ENCODE peak calls at places on chromosomes 11 and 22, in nine cellular contexts. B, D, M, R, P, O, I, X and F are unnamed samples.

GRCh38 chr11:84581083-84581482 is 1046.1 kb downstream of the DLG2 start:
- DNase-seq in B (no peak), D (no peak), M (no peak), R (no peak), P (no peak), O (no peak), I (no peak), X (no peak), F (no peak)

GRCh38 chr22:26399288-26399687 is 29.8 kb upstream of the ASPHD2 start:
- DNase-seq in B (no peak), D (no peak), M (peak), R (no peak), P (no peak), O (no peak), I (no peak), X (no peak), F (no peak)

GRCh38 chr22:23608583-23608982 is 23.5 kb downstream of the DRICH1 start:
- DNase-seq in B (no peak), D (no peak), M (peak), R (no peak), P (no peak), O (peak), I (no peak), X (no peak), F (peak)

GRCh38 chr22:23791737-23792645 is 5.2 kb downstream of the SMARCB1 start:
- DNase-seq in B (no peak), D (no peak), M (no peak), R (no peak), P (peak), O (no peak), I (no peak), X (no peak), F (peak)

GRCh38 chr22:45441158-45441557 is 27.7 kb downstream of the RIBC2 start:
- DNase-seq in B (peak), D (peak), M (peak), R (peak), P (no peak), O (peak), I (peak), X (no peak), F (peak)

GRCh38 chr11:73734996-73735395 is 25.9 kb downstream of the RAB6A start:
- DNase-seq in B (peak), D (no peak), M (peak), R (no peak), P (no peak), O (peak), I (no peak), X (no peak), F (peak)

GRCh38 chr11:78807351-78807750 is 232.7 kb upstream of the NARS2 start:
- DNase-seq in B (no peak), D (no peak), M (no peak), R (no peak), P (no peak), O (no peak), I (no peak), X (no peak), F (no peak)

GRCh38 chr11:93054881-93055280 is 85.4 kb downstream of the MTNR1B start:
- DNase-seq in B (peak), D (no peak), M (peak), R (peak), P (no peak), O (peak), I (no peak), X (no peak), F (peak)

GRCh38 chr22:18000441-18001039 is 23.8 kb downstream of the MICAL3 start:
- DNase-seq in B (no peak), D (no peak), M (peak), R (no peak), P (no peak), O (no peak), I (peak), X (no peak), F (peak)

GRCh38 chr11:61996933-61997332 is 29.5 kb upstream of the FTH1 start:
- DNase-seq in B (no peak), D (no peak), M (no peak), R (no peak), P (no peak), O (no peak), I (no peak), X (peak), F (no peak)

GRCh38 chr11:103525069-103525468 is 415.8 kb downstream of the DYNC2H1 start:
- DNase-seq in B (peak), D (no peak), M (peak), R (peak), P (no peak), O (peak), I (no peak), X (no peak), F (peak)

GRCh38 chr11:59173080-59173963 is 1.4 kb downstream of the DTX4 start:
- DNase-seq in B (no peak), D (peak), M (no peak), R (no peak), P (peak), O (peak), I (peak), X (no peak), F (peak)

GRCh38 chr11:103543456-103543855 is 434.2 kb downstream of the DYNC2H1 start:
- DNase-seq in B (no peak), D (no peak), M (no peak), R (no peak), P (no peak), O (no peak), I (no peak), X (no peak), F (no peak)

GRCh38 chr11:19868871-19869270 is 156.2 kb downstream of the NAV2 start:
- DNase-seq in B (peak), D (no peak), M (no peak), R (peak), P (no peak), O (peak), I (no peak), X (no peak), F (no peak)

GRCh38 chr11:70173018-70173417 is 30.1 kb upstream of the FADD start:
- DNase-seq in B (no peak), D (no peak), M (no peak), R (no peak), P (no peak), O (peak), I (no peak), X (no peak), F (peak)
- TF ChIP-seq CTCF in B (no peak), D (no peak), M (no peak), R (no peak), P (no peak), O (no peak), I (no peak), X (no peak), F (no peak)

GRCh38 chr11:28703371-28703770 is 595.2 kb downstream of the METTL15 start:
- DNase-seq in B (no peak), D (no peak), M (no peak), R (no peak), P (no peak), O (no peak), I (no peak), X (no peak), F (no peak)
- H3K4me3 ChIP-seq in B (no peak), D (no peak), M (no peak), R (no peak), P (no peak), O (no peak), I (no peak), X (no peak), F (no peak)

DNA sequence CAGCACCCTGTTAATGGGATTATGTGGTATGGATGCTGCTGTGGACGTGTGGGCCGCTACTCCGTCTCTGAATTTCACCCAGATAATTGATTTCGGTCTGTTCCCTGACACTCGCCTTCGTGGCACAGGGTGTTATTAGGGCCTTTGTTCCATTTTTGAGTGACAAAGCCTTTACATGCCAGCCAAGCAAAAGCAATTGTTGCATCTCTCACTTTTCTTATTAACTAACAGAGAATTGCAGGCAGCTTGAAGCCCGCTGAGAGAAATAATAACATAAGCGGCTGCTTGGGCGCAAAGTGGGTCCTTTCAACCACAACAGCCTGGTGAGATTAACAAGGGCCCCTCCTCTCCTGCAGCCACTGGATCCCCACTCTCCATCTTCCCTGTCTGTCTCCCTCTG is 449.4 kb downstream of the NTM start:
- DNase-seq in B (no peak), D (no peak), M (no peak), R (no peak), P (no peak), O (no peak), I (no peak), X (no peak), F (no peak)
- TF ChIP-seq CTCF in B (no peak), D (no peak), M (no peak), R (no peak), P (no peak), O (no peak), I (no peak), X (no peak), F (no peak)

DNA sequence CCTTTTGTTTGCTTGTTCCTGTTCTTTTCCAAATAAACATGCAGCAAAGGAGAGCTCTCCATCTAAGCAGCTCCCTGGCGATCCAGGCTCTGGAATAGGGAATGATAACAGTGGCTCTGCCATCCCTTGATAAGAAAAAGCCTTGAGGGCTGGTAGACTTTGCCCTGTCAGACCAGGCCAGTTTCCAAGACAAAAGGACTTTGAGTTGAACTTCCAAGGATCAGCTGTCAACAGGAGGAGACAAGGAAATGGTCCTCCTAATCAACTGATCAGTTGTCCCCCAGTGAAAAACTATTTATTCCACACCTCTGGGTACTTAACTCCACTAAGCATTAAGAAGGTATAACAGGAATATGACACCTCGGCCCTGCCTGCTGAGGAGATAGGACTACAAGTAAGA is 127.8 kb downstream of the PARVA start:
- DNase-seq in B (no peak), D (no peak), M (no peak), R (no peak), P (no peak), O (no peak), I (no peak), X (no peak), F (no peak)
- H3K4me3 ChIP-seq in B (no peak), D (no peak), M (no peak), R (no peak), P (no peak), O (no peak), I (no peak), X (no peak), F (no peak)

DNA sequence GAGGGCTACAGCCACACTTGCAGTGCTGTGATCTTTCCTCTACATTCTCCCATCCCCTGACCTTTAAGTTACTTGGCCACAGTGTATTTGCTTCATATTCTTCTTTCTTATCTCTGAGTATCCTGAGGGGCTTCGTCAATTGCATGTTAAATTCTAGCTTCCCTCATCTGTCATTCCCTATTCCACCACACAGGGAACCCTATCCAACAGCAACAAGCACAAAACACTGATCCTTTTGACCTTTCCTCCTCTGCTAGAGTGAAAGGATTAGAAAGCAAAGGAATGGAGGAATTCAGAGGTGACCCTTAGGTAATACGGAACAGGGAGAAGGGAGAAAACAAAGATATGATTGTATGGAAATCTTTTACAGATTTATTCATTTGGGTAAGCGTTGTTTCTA is 1061.7 kb upstream of the TENM4 start:
- DNase-seq in B (no peak), D (no peak), M (no peak), R (no peak), P (no peak), O (no peak), I (no peak), X (no peak), F (no peak)
- TF ChIP-seq CTCF in B (no peak), D (no peak), M (no peak), R (peak), P (no peak), O (no peak), I (no peak), X (no peak), F (no peak)